ENCODE peak calls at places on chromosomes 4 and X, in seven cellular contexts. One of them, this sample, is unnamed.
A peak's percentile ranks its signal among the peaks of the same experiment; 100 is the strongest.

GRCh38 chr4:48578132-48578964 is 88.3 kb downstream of the ZAR1 start:
- DNase-seq in activated CD8-positive, alpha-beta T cell treated with anti-CD3 and anti-CD28 coated beads, Interleukin-2, amount 10 ng/mL, durations not matched to agents 7 days and 5 days: peak; percentile 62
- DNase-seq in AG08396: peak; percentile 45
- DNase-seq in activated T-helper 9 cell treated with anti-CD3 and anti-CD28 coated beads, Interleukin-2, amount 50 U/mL, for 16 hours: peak; percentile 7
- DNase-seq in HT-29: peak; percentile 89
- DNase-seq in neuronal stem cell: peak; percentile 51
- DNase-seq in astrocyte: peak; percentile 42
- DNase-seq in this sample: peak; percentile 2

GRCh38 chr4:183471960-183472708 is 27.7 kb downstream of the CDKN2AIP start:
- DNase-seq in astrocyte: peak; percentile 35
- DNase-seq in neuronal stem cell: peak; percentile 76
- DNase-seq in activated CD8-positive, alpha-beta T cell treated with anti-CD3 and anti-CD28 coated beads, Interleukin-2, amount 10 ng/mL, durations not matched to agents 7 days and 5 days: peak; percentile 86
- DNase-seq in AG08396: peak; percentile 81
- DNase-seq in HT-29: peak; percentile 80
- DNase-seq in activated T-helper 9 cell treated with anti-CD3 and anti-CD28 coated beads, Interleukin-2, amount 50 U/mL, for 16 hours: peak; percentile 67
- DNase-seq in this sample: peak; percentile 42

GRCh38 chr4:98510757-98511517 is 147.5 kb downstream of the TSPAN5 start:
- DNase-seq in activated CD8-positive, alpha-beta T cell treated with anti-CD3 and anti-CD28 coated beads, Interleukin-2, amount 10 ng/mL, durations not matched to agents 7 days and 5 days: peak; percentile 33
- DNase-seq in activated T-helper 9 cell treated with anti-CD3 and anti-CD28 coated beads, Interleukin-2, amount 50 U/mL, for 16 hours: no peak
- DNase-seq in astrocyte: peak; percentile 94
- DNase-seq in AG08396: peak; percentile 36
- DNase-seq in HT-29: no peak
- DNase-seq in neuronal stem cell: no peak
- DNase-seq in this sample: no peak

GRCh38 chr4:26163425-26164362 is 157.1 kb upstream of the RBPJ start:
- DNase-seq in AG08396: no peak
- DNase-seq in neuronal stem cell: no peak
- DNase-seq in activated T-helper 9 cell treated with anti-CD3 and anti-CD28 coated beads, Interleukin-2, amount 50 U/mL, for 16 hours: no peak
- DNase-seq in HT-29: no peak
- DNase-seq in astrocyte: no peak
- DNase-seq in activated CD8-positive, alpha-beta T cell treated with anti-CD3 and anti-CD28 coated beads, Interleukin-2, amount 10 ng/mL, durations not matched to agents 7 days and 5 days: no peak
- DNase-seq in this sample: no peak

GRCh38 chrX:75522565-75523411 is at the start of gene ZDHHC15:
- DNase-seq in neuronal stem cell: peak; percentile 27
- DNase-seq in HT-29: no peak
- DNase-seq in astrocyte: peak; percentile 45
- DNase-seq in AG08396: no peak
- DNase-seq in activated T-helper 9 cell treated with anti-CD3 and anti-CD28 coated beads, Interleukin-2, amount 50 U/mL, for 16 hours: peak; percentile 17
- DNase-seq in activated CD8-positive, alpha-beta T cell treated with anti-CD3 and anti-CD28 coated beads, Interleukin-2, amount 10 ng/mL, durations not matched to agents 7 days and 5 days: peak; percentile 43
- DNase-seq in this sample: peak; percentile 72

GRCh38 chr4:140019619-140020367 is 134.2 kb downstream of the MAML3 start:
- DNase-seq in AG08396: no peak
- DNase-seq in astrocyte: no peak
- DNase-seq in HT-29: peak; percentile 80
- DNase-seq in activated CD8-positive, alpha-beta T cell treated with anti-CD3 and anti-CD28 coated beads, Interleukin-2, amount 10 ng/mL, durations not matched to agents 7 days and 5 days: no peak
- DNase-seq in neuronal stem cell: no peak
- DNase-seq in activated T-helper 9 cell treated with anti-CD3 and anti-CD28 coated beads, Interleukin-2, amount 50 U/mL, for 16 hours: no peak
- DNase-seq in this sample: no peak

GRCh38 chr4:68905598-68906237 is 45.9 kb downstream of the UGT2A3 start:
- DNase-seq in AG08396: no peak
- DNase-seq in activated T-helper 9 cell treated with anti-CD3 and anti-CD28 coated beads, Interleukin-2, amount 50 U/mL, for 16 hours: no peak
- DNase-seq in astrocyte: peak; percentile 19
- DNase-seq in neuronal stem cell: peak; percentile 9
- DNase-seq in HT-29: peak; percentile 69
- DNase-seq in activated CD8-positive, alpha-beta T cell treated with anti-CD3 and anti-CD28 coated beads, Interleukin-2, amount 10 ng/mL, durations not matched to agents 7 days and 5 days: no peak
- DNase-seq in this sample: no peak

GRCh38 chr4:103046416-103047290 is 27.1 kb upstream of the SLC9B1 start:
- DNase-seq in activated T-helper 9 cell treated with anti-CD3 and anti-CD28 coated beads, Interleukin-2, amount 50 U/mL, for 16 hours: peak; percentile 1
- DNase-seq in AG08396: peak; percentile 35
- DNase-seq in astrocyte: peak; percentile 14
- DNase-seq in neuronal stem cell: peak; percentile 21
- DNase-seq in activated CD8-positive, alpha-beta T cell treated with anti-CD3 and anti-CD28 coated beads, Interleukin-2, amount 10 ng/mL, durations not matched to agents 7 days and 5 days: peak; percentile 47
- DNase-seq in HT-29: peak; percentile 66
- DNase-seq in this sample: no peak

GRCh38 chrX:123504047-123504446 is 228.8 kb downstream of the THOC2 start:
- DNase-seq in HT-29: no peak
- DNase-seq in activated T-helper 9 cell treated with anti-CD3 and anti-CD28 coated beads, Interleukin-2, amount 50 U/mL, for 16 hours: no peak
- DNase-seq in AG08396: no peak
- DNase-seq in astrocyte: peak; percentile 8
- DNase-seq in neuronal stem cell: no peak
- DNase-seq in activated CD8-positive, alpha-beta T cell treated with anti-CD3 and anti-CD28 coated beads, Interleukin-2, amount 10 ng/mL, durations not matched to agents 7 days and 5 days: no peak
- DNase-seq in this sample: no peak

GRCh38 chrX:149539283-149540132 is 1.3 kb upstream of the EOLA1 start:
- DNase-seq in neuronal stem cell: peak; percentile 79
- DNase-seq in activated T-helper 9 cell treated with anti-CD3 and anti-CD28 coated beads, Interleukin-2, amount 50 U/mL, for 16 hours: peak; percentile 72
- DNase-seq in astrocyte: peak; percentile 89
- DNase-seq in AG08396: peak; percentile 74
- DNase-seq in activated CD8-positive, alpha-beta T cell treated with anti-CD3 and anti-CD28 coated beads, Interleukin-2, amount 10 ng/mL, durations not matched to agents 7 days and 5 days: peak; percentile 94
- DNase-seq in HT-29: peak; percentile 94
- DNase-seq in this sample: peak; percentile 75

GRCh38 chr4:168522829-168523228 is 26.0 kb downstream of the PALLD start:
- DNase-seq in neuronal stem cell: no peak
- DNase-seq in HT-29: no peak
- DNase-seq in astrocyte: no peak
- DNase-seq in activated CD8-positive, alpha-beta T cell treated with anti-CD3 and anti-CD28 coated beads, Interleukin-2, amount 10 ng/mL, durations not matched to agents 7 days and 5 days: no peak
- DNase-seq in activated T-helper 9 cell treated with anti-CD3 and anti-CD28 coated beads, Interleukin-2, amount 50 U/mL, for 16 hours: no peak
- DNase-seq in AG08396: no peak
- DNase-seq in this sample: no peak

GRCh38 chr4:139018971-139019758 is 3.6 kb downstream of the NOCT start:
- DNase-seq in neuronal stem cell: no peak
- DNase-seq in activated CD8-positive, alpha-beta T cell treated with anti-CD3 and anti-CD28 coated beads, Interleukin-2, amount 10 ng/mL, durations not matched to agents 7 days and 5 days: no peak
- DNase-seq in HT-29: no peak
- DNase-seq in AG08396: no peak
- DNase-seq in astrocyte: peak; percentile 67
- DNase-seq in activated T-helper 9 cell treated with anti-CD3 and anti-CD28 coated beads, Interleukin-2, amount 50 U/mL, for 16 hours: no peak
- DNase-seq in this sample: no peak

GRCh38 chrX:135000516-135000915 is 9.7 kb downstream of the SMIM10 start:
- DNase-seq in astrocyte: no peak
- DNase-seq in activated CD8-positive, alpha-beta T cell treated with anti-CD3 and anti-CD28 coated beads, Interleukin-2, amount 10 ng/mL, durations not matched to agents 7 days and 5 days: no peak
- DNase-seq in neuronal stem cell: no peak
- DNase-seq in AG08396: no peak
- DNase-seq in activated T-helper 9 cell treated with anti-CD3 and anti-CD28 coated beads, Interleukin-2, amount 50 U/mL, for 16 hours: no peak
- DNase-seq in HT-29: no peak
- DNase-seq in this sample: no peak

GRCh38 chr4:5785806-5786680 is 75.0 kb downstream of the EVC start:
- DNase-seq in activated CD8-positive, alpha-beta T cell treated with anti-CD3 and anti-CD28 coated beads, Interleukin-2, amount 10 ng/mL, durations not matched to agents 7 days and 5 days: no peak
- DNase-seq in HT-29: no peak
- DNase-seq in AG08396: peak; percentile 45
- DNase-seq in neuronal stem cell: no peak
- DNase-seq in astrocyte: peak; percentile 79
- DNase-seq in activated T-helper 9 cell treated with anti-CD3 and anti-CD28 coated beads, Interleukin-2, amount 50 U/mL, for 16 hours: no peak
- DNase-seq in this sample: no peak

GRCh38 chr4:153447175-153447887 is 18.8 kb upstream of the TMEM131L start:
- DNase-seq in activated CD8-positive, alpha-beta T cell treated with anti-CD3 and anti-CD28 coated beads, Interleukin-2, amount 10 ng/mL, durations not matched to agents 7 days and 5 days: no peak
- DNase-seq in activated T-helper 9 cell treated with anti-CD3 and anti-CD28 coated beads, Interleukin-2, amount 50 U/mL, for 16 hours: no peak
- DNase-seq in neuronal stem cell: no peak
- DNase-seq in HT-29: no peak
- DNase-seq in AG08396: peak; percentile 33
- DNase-seq in astrocyte: no peak
- DNase-seq in this sample: no peak

GRCh38 chr4:88211473-88212252 is 53.2 kb upstream of the ABCG2 start:
- DNase-seq in astrocyte: peak; percentile 13
- DNase-seq in AG08396: peak; percentile 28
- DNase-seq in activated T-helper 9 cell treated with anti-CD3 and anti-CD28 coated beads, Interleukin-2, amount 50 U/mL, for 16 hours: no peak
- DNase-seq in activated CD8-positive, alpha-beta T cell treated with anti-CD3 and anti-CD28 coated beads, Interleukin-2, amount 10 ng/mL, durations not matched to agents 7 days and 5 days: peak; percentile 74
- DNase-seq in neuronal stem cell: peak; percentile 72
- DNase-seq in HT-29: peak; percentile 91
- DNase-seq in this sample: no peak

GRCh38 chr4:93319011-93319410 is 509.5 kb upstream of the ATOH1 start:
- DNase-seq in activated CD8-positive, alpha-beta T cell treated with anti-CD3 and anti-CD28 coated beads, Interleukin-2, amount 10 ng/mL, durations not matched to agents 7 days and 5 days: no peak
- DNase-seq in neuronal stem cell: no peak
- DNase-seq in activated T-helper 9 cell treated with anti-CD3 and anti-CD28 coated beads, Interleukin-2, amount 50 U/mL, for 16 hours: no peak
- DNase-seq in astrocyte: no peak
- DNase-seq in HT-29: no peak
- DNase-seq in AG08396: no peak
- DNase-seq in this sample: no peak

GRCh38 chr4:5710962-5711478 is at the start of gene EVC:
- DNase-seq in HT-29: no peak
- DNase-seq in AG08396: peak; percentile 93
- DNase-seq in activated T-helper 9 cell treated with anti-CD3 and anti-CD28 coated beads, Interleukin-2, amount 50 U/mL, for 16 hours: no peak
- DNase-seq in activated CD8-positive, alpha-beta T cell treated with anti-CD3 and anti-CD28 coated beads, Interleukin-2, amount 10 ng/mL, durations not matched to agents 7 days and 5 days: no peak
- DNase-seq in neuronal stem cell: peak; percentile 58
- DNase-seq in astrocyte: peak; percentile 67
- DNase-seq in this sample: peak; percentile 36

GRCh38 chr4:8616831-8617230 is 24.3 kb downstream of the CPZ start:
- DNase-seq in activated T-helper 9 cell treated with anti-CD3 and anti-CD28 coated beads, Interleukin-2, amount 50 U/mL, for 16 hours: no peak
- DNase-seq in astrocyte: no peak
- DNase-seq in HT-29: no peak
- DNase-seq in activated CD8-positive, alpha-beta T cell treated with anti-CD3 and anti-CD28 coated beads, Interleukin-2, amount 10 ng/mL, durations not matched to agents 7 days and 5 days: no peak
- DNase-seq in AG08396: no peak
- DNase-seq in neuronal stem cell: no peak
- DNase-seq in this sample: no peak

GRCh38 chrX:38916801-38917200 is 115.5 kb downstream of the MID1IP1 start:
- DNase-seq in astrocyte: no peak
- DNase-seq in HT-29: no peak
- DNase-seq in AG08396: no peak
- DNase-seq in activated CD8-positive, alpha-beta T cell treated with anti-CD3 and anti-CD28 coated beads, Interleukin-2, amount 10 ng/mL, durations not matched to agents 7 days and 5 days: no peak
- DNase-seq in activated T-helper 9 cell treated with anti-CD3 and anti-CD28 coated beads, Interleukin-2, amount 50 U/mL, for 16 hours: no peak
- DNase-seq in neuronal stem cell: no peak
- DNase-seq in this sample: no peak

GRCh38 chrX:66012094-66012534 is 27.8 kb downstream of the VSIG4 start:
- DNase-seq in AG08396: no peak
- DNase-seq in HT-29: no peak
- DNase-seq in activated T-helper 9 cell treated with anti-CD3 and anti-CD28 coated beads, Interleukin-2, amount 50 U/mL, for 16 hours: no peak
- DNase-seq in activated CD8-positive, alpha-beta T cell treated with anti-CD3 and anti-CD28 coated beads, Interleukin-2, amount 10 ng/mL, durations not matched to agents 7 days and 5 days: peak; percentile 66
- DNase-seq in astrocyte: no peak
- DNase-seq in neuronal stem cell: no peak
- DNase-seq in this sample: no peak

GRCh38 chr4:28402751-28403150 is 1542.1 kb downstream of the STIM2 start:
- DNase-seq in neuronal stem cell: no peak
- DNase-seq in activated CD8-positive, alpha-beta T cell treated with anti-CD3 and anti-CD28 coated beads, Interleukin-2, amount 10 ng/mL, durations not matched to agents 7 days and 5 days: no peak
- DNase-seq in HT-29: no peak
- DNase-seq in AG08396: no peak
- DNase-seq in activated T-helper 9 cell treated with anti-CD3 and anti-CD28 coated beads, Interleukin-2, amount 50 U/mL, for 16 hours: no peak
- DNase-seq in astrocyte: no peak
- DNase-seq in this sample: no peak

GRCh38 chrX:107729558-107730297 is 45.9 kb downstream of the TSC22D3 start:
- DNase-seq in AG08396: no peak
- DNase-seq in astrocyte: no peak
- DNase-seq in activated CD8-positive, alpha-beta T cell treated with anti-CD3 and anti-CD28 coated beads, Interleukin-2, amount 10 ng/mL, durations not matched to agents 7 days and 5 days: no peak
- DNase-seq in HT-29: no peak
- DNase-seq in activated T-helper 9 cell treated with anti-CD3 and anti-CD28 coated beads, Interleukin-2, amount 50 U/mL, for 16 hours: no peak
- DNase-seq in neuronal stem cell: no peak
- DNase-seq in this sample: no peak

GRCh38 chr4:158714937-158715336 is 8.3 kb downstream of the PPID start:
- DNase-seq in activated T-helper 9 cell treated with anti-CD3 and anti-CD28 coated beads, Interleukin-2, amount 50 U/mL, for 16 hours: no peak
- DNase-seq in activated CD8-positive, alpha-beta T cell treated with anti-CD3 and anti-CD28 coated beads, Interleukin-2, amount 10 ng/mL, durations not matched to agents 7 days and 5 days: no peak
- DNase-seq in neuronal stem cell: no peak
- DNase-seq in HT-29: no peak
- DNase-seq in AG08396: no peak
- DNase-seq in astrocyte: no peak
- DNase-seq in this sample: no peak

GRCh38 chr4:20126906-20127305 is 124.8 kb upstream of the SLIT2 start:
- DNase-seq in activated CD8-positive, alpha-beta T cell treated with anti-CD3 and anti-CD28 coated beads, Interleukin-2, amount 10 ng/mL, durations not matched to agents 7 days and 5 days: no peak
- DNase-seq in neuronal stem cell: no peak
- DNase-seq in AG08396: no peak
- DNase-seq in astrocyte: peak; percentile 28
- DNase-seq in HT-29: no peak
- DNase-seq in activated T-helper 9 cell treated with anti-CD3 and anti-CD28 coated beads, Interleukin-2, amount 50 U/mL, for 16 hours: no peak
- DNase-seq in this sample: no peak

GRCh38 chrX:134670241-134670811 is 12.1 kb upstream of the PLAC1 start:
- DNase-seq in AG08396: peak; percentile 48
- DNase-seq in neuronal stem cell: no peak
- DNase-seq in activated T-helper 9 cell treated with anti-CD3 and anti-CD28 coated beads, Interleukin-2, amount 50 U/mL, for 16 hours: no peak
- DNase-seq in HT-29: no peak
- DNase-seq in astrocyte: peak; percentile 89
- DNase-seq in activated CD8-positive, alpha-beta T cell treated with anti-CD3 and anti-CD28 coated beads, Interleukin-2, amount 10 ng/mL, durations not matched to agents 7 days and 5 days: no peak
- DNase-seq in this sample: no peak

GRCh38 chrX:97517763-97518162 is 634.1 kb downstream of the RPA4 start:
- DNase-seq in activated T-helper 9 cell treated with anti-CD3 and anti-CD28 coated beads, Interleukin-2, amount 50 U/mL, for 16 hours: no peak
- DNase-seq in neuronal stem cell: no peak
- DNase-seq in activated CD8-positive, alpha-beta T cell treated with anti-CD3 and anti-CD28 coated beads, Interleukin-2, amount 10 ng/mL, durations not matched to agents 7 days and 5 days: no peak
- DNase-seq in HT-29: no peak
- DNase-seq in AG08396: no peak
- DNase-seq in astrocyte: no peak
- DNase-seq in this sample: no peak

GRCh38 chr4:60432911-60433310 is 767.2 kb upstream of the ADGRL3 start:
- DNase-seq in HT-29: no peak
- DNase-seq in activated CD8-positive, alpha-beta T cell treated with anti-CD3 and anti-CD28 coated beads, Interleukin-2, amount 10 ng/mL, durations not matched to agents 7 days and 5 days: no peak
- DNase-seq in astrocyte: no peak
- DNase-seq in AG08396: no peak
- DNase-seq in neuronal stem cell: no peak
- DNase-seq in activated T-helper 9 cell treated with anti-CD3 and anti-CD28 coated beads, Interleukin-2, amount 50 U/mL, for 16 hours: no peak
- DNase-seq in this sample: no peak

GRCh38 chr4:146407669-146408084 is 114.1 kb downstream of the SLC10A7 start:
- DNase-seq in activated CD8-positive, alpha-beta T cell treated with anti-CD3 and anti-CD28 coated beads, Interleukin-2, amount 10 ng/mL, durations not matched to agents 7 days and 5 days: no peak
- DNase-seq in astrocyte: peak; percentile 18
- DNase-seq in HT-29: no peak
- DNase-seq in AG08396: no peak
- DNase-seq in activated T-helper 9 cell treated with anti-CD3 and anti-CD28 coated beads, Interleukin-2, amount 50 U/mL, for 16 hours: no peak
- DNase-seq in neuronal stem cell: no peak
- DNase-seq in this sample: no peak

This sample was measured in anterior cingulate cortex.